ENCODE peak calls at places on chromosomes 6 and 20, in seven cellular contexts. One of them, this sample, is unnamed.

GRCh38 chr20:17227199-17227535 is 327 bp downstream of the PCSK2 start:
- DNase-seq in HCT116: no peak
- DNase-seq in SK-N-SH: peak
- DNase-seq in H1: peak
- DNase-seq in K562: no peak
- DNase-seq in GM12878: no peak
- DNase-seq in HepG2: no peak
- DNase-seq in this sample: no peak

GRCh38 chr6:111011360-111012142 is 29.7 kb downstream of the RPF2 start:
- DNase-seq in SK-N-SH: peak
- DNase-seq in GM12878: peak
- DNase-seq in H1: no peak
- DNase-seq in HCT116: peak
- DNase-seq in HepG2: peak
- DNase-seq in K562: peak
- DNase-seq in this sample: peak

GRCh38 chr6:103215835-103216234 is 1643.9 kb downstream of the HACE1 start:
- DNase-seq in GM12878: no peak
- DNase-seq in SK-N-SH: no peak
- DNase-seq in HepG2: no peak
- DNase-seq in K562: no peak
- DNase-seq in HCT116: no peak
- DNase-seq in H1: no peak
- DNase-seq in this sample: no peak

GRCh38 chr6:63663147-63663877 is 27.7 kb downstream of the PHF3 start:
- DNase-seq in HepG2: no peak
- DNase-seq in GM12878: no peak
- DNase-seq in H1: no peak
- DNase-seq in K562: no peak
- DNase-seq in HCT116: no peak
- DNase-seq in SK-N-SH: no peak
- DNase-seq in this sample: no peak

GRCh38 chr6:159540152-159540551 is 152.9 kb downstream of the SOD2 start:
- DNase-seq in H1: peak
- DNase-seq in HepG2: peak
- DNase-seq in HCT116: peak
- DNase-seq in GM12878: no peak
- DNase-seq in K562: peak
- DNase-seq in SK-N-SH: peak
- DNase-seq in this sample: no peak

GRCh38 chr6:170089937-170090335 is 200.9 kb downstream of the DLL1 start:
- DNase-seq in H1: no peak
- DNase-seq in HepG2: no peak
- DNase-seq in K562: no peak
- DNase-seq in SK-N-SH: no peak
- DNase-seq in GM12878: no peak
- DNase-seq in HCT116: no peak
- DNase-seq in this sample: no peak

GRCh38 chr6:26431258-26432162 is 8.8 kb upstream of the BTN3A3 start:
- DNase-seq in HCT116: no peak
- DNase-seq in HepG2: no peak
- DNase-seq in H1: no peak
- DNase-seq in K562: no peak
- DNase-seq in SK-N-SH: no peak
- DNase-seq in GM12878: no peak
- DNase-seq in this sample: no peak

GRCh38 chr6:118752803-118753202 is 101.4 kb upstream of the CEP85L start:
- DNase-seq in K562: no peak
- DNase-seq in HepG2: no peak
- DNase-seq in H1: no peak
- DNase-seq in GM12878: no peak
- DNase-seq in SK-N-SH: no peak
- DNase-seq in HCT116: no peak
- DNase-seq in this sample: no peak

GRCh38 chr6:129657433-129657832 is 52.5 kb downstream of the ARHGAP18 start:
- DNase-seq in SK-N-SH: no peak
- DNase-seq in GM12878: no peak
- DNase-seq in HepG2: no peak
- DNase-seq in H1: no peak
- DNase-seq in HCT116: no peak
- DNase-seq in K562: no peak
- DNase-seq in this sample: no peak

GRCh38 chr6:14798594-14798982 is 447.3 kb upstream of the JARID2 start:
- DNase-seq in K562: no peak
- DNase-seq in HCT116: no peak
- DNase-seq in HepG2: no peak
- DNase-seq in SK-N-SH: no peak
- DNase-seq in H1: no peak
- DNase-seq in GM12878: no peak
- DNase-seq in this sample: no peak

GRCh38 chr6:148317051-148317450 is 25.6 kb upstream of the SASH1 start:
- DNase-seq in H1: no peak
- DNase-seq in K562: no peak
- DNase-seq in SK-N-SH: no peak
- DNase-seq in HepG2: no peak
- DNase-seq in HCT116: no peak
- DNase-seq in GM12878: no peak
- DNase-seq in this sample: no peak

GRCh38 chr6:31203345-31203979 is 33.0 kb upstream of the POU5F1 start:
- DNase-seq in HepG2: peak
- DNase-seq in K562: no peak
- DNase-seq in HCT116: peak
- DNase-seq in SK-N-SH: no peak
- DNase-seq in H1: no peak
- DNase-seq in GM12878: peak
- DNase-seq in this sample: peak

GRCh38 chr20:10621159-10621558 is 52.6 kb downstream of the JAG1 start:
- DNase-seq in GM12878: no peak
- DNase-seq in HCT116: no peak
- DNase-seq in H1: no peak
- DNase-seq in SK-N-SH: no peak
- DNase-seq in HepG2: no peak
- DNase-seq in K562: no peak
- DNase-seq in this sample: no peak

GRCh38 chr6:13992417-13993055 is 67.8 kb downstream of the RNF182 start:
- DNase-seq in HCT116: peak
- DNase-seq in H1: no peak
- DNase-seq in SK-N-SH: no peak
- DNase-seq in HepG2: no peak
- DNase-seq in K562: peak
- DNase-seq in GM12878: no peak
- DNase-seq in this sample: no peak

GRCh38 chr6:5736016-5736738 is 270.5 kb downstream of the NRN1 start:
- DNase-seq in K562: no peak
- DNase-seq in GM12878: no peak
- DNase-seq in HepG2: no peak
- DNase-seq in H1: no peak
- DNase-seq in SK-N-SH: no peak
- DNase-seq in HCT116: no peak
- DNase-seq in this sample: no peak

GRCh38 chr6:39465539-39465938 is 143.0 kb upstream of the KCNK16 start:
- DNase-seq in HCT116: no peak
- DNase-seq in GM12878: no peak
- DNase-seq in SK-N-SH: no peak
- DNase-seq in HepG2: no peak
- DNase-seq in K562: no peak
- DNase-seq in H1: no peak
- DNase-seq in this sample: no peak

GRCh38 chr6:149840345-149841075 is 23.6 kb downstream of the LRP11 start:
- DNase-seq in K562: peak
- DNase-seq in GM12878: no peak
- DNase-seq in H1: peak
- DNase-seq in SK-N-SH: peak
- DNase-seq in HCT116: peak
- DNase-seq in HepG2: peak
- DNase-seq in this sample: peak

GRCh38 chr20:38874460-38875169 is 51.6 kb upstream of the FAM83D start:
- DNase-seq in HepG2: no peak
- DNase-seq in GM12878: no peak
- DNase-seq in HCT116: no peak
- DNase-seq in SK-N-SH: no peak
- DNase-seq in K562: no peak
- DNase-seq in H1: no peak
- DNase-seq in this sample: no peak

GRCh38 chr6:44493593-44493992 is 106.1 kb downstream of the CDC5L start:
- DNase-seq in SK-N-SH: no peak
- DNase-seq in GM12878: no peak
- DNase-seq in H1: no peak
- DNase-seq in HCT116: no peak
- DNase-seq in K562: no peak
- DNase-seq in HepG2: no peak
- DNase-seq in this sample: no peak

GRCh38 chr6:113859349-113860164 is 2.4 kb downstream of the MARCKS start:
- DNase-seq in HCT116: no peak
- DNase-seq in GM12878: no peak
- DNase-seq in HepG2: no peak
- DNase-seq in H1: no peak
- DNase-seq in SK-N-SH: peak
- DNase-seq in K562: no peak
- DNase-seq in this sample: peak

GRCh38 chr6:68134796-68135195 is 500.3 kb upstream of the ADGRB3 start:
- DNase-seq in SK-N-SH: no peak
- DNase-seq in HCT116: no peak
- DNase-seq in GM12878: no peak
- DNase-seq in K562: no peak
- DNase-seq in H1: no peak
- DNase-seq in HepG2: no peak
- DNase-seq in this sample: no peak

GRCh38 chr20:24362080-24362479 is 107.3 kb upstream of the SYNDIG1 start:
- DNase-seq in GM12878: no peak
- DNase-seq in SK-N-SH: no peak
- DNase-seq in H1: no peak
- DNase-seq in HCT116: no peak
- DNase-seq in HepG2: no peak
- DNase-seq in K562: no peak
- DNase-seq in this sample: no peak

GRCh38 chr6:38095054-38095453 is 275.5 kb downstream of the ZFAND3 start:
- DNase-seq in HepG2: peak
- DNase-seq in K562: no peak
- DNase-seq in HCT116: no peak
- DNase-seq in GM12878: no peak
- DNase-seq in H1: no peak
- DNase-seq in SK-N-SH: no peak
- DNase-seq in this sample: no peak

DNA sequence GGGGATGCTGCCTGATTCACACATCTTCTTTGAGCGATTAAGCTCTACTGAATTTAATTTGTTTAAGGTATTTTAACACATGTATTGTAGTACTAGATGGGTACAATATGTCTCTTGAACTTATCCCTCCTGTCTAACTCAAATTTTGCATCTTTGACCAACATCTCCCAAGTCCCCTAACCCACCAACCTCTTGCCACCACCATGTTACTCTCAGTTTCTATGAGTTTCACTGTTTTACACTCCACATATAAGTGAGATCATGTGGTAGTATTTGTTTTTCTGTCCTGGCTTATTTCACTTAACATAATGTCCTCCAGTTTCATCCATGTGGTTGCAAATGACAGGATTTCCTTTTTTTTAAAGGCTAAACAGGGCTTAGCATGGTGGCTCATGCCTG is 38.7 kb upstream of the ENPP4 start:
- DNase-seq in HepG2: no peak
- DNase-seq in K562: no peak
- DNase-seq in HCT116: no peak
- DNase-seq in H1: no peak
- DNase-seq in GM12878: no peak
- DNase-seq in SK-N-SH: no peak
- DNase-seq in this sample: no peak
- TF ChIP-seq JUND in HepG2: no peak
- TF ChIP-seq JUND in K562: no peak
- TF ChIP-seq JUND in HCT116: no peak
- TF ChIP-seq JUND in H1: no peak
- TF ChIP-seq JUND in GM12878: no peak
- TF ChIP-seq JUND in SK-N-SH: no peak
- TF ChIP-seq JUND in this sample: no peak

DNA sequence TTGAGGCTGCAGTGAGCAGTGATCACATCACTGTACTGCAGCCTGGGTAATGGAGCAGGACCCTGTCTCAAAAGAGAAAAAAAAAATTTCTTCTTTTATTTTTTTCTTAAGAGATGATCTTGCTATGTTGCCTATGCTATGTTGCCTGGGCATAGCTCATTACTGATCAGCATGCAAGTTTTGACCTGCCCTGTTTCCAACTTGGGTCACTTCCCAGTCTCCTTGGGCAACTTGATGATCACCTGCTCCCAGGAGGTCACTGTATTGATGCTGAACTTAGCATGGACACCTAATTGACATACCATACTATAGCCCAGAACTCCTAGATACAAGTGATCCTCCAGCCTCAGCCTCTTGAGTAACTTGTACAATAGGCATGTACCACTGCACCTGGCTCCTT is 30.7 kb upstream of the NANP start:
- DNase-seq in H1: no peak
- DNase-seq in HCT116: no peak
- DNase-seq in K562: no peak
- DNase-seq in GM12878: no peak
- DNase-seq in SK-N-SH: no peak
- DNase-seq in HepG2: no peak
- DNase-seq in this sample: no peak
- TF ChIP-seq JUND in H1: no peak
- TF ChIP-seq JUND in HCT116: no peak
- TF ChIP-seq JUND in K562: no peak
- TF ChIP-seq JUND in GM12878: no peak
- TF ChIP-seq JUND in SK-N-SH: no peak
- TF ChIP-seq JUND in HepG2: no peak
- TF ChIP-seq JUND in this sample: no peak

GRCh38 chr20:63151554-63152321 is 64.2 kb downstream of the YTHDF1 start:
- DNase-seq in GM12878: no peak
- DNase-seq in HepG2: no peak
- DNase-seq in SK-N-SH: no peak
- DNase-seq in K562: no peak
- DNase-seq in HCT116: no peak
- DNase-seq in H1: no peak
- DNase-seq in this sample: no peak
- TF ChIP-seq JUND in GM12878: no peak
- TF ChIP-seq JUND in HepG2: no peak
- TF ChIP-seq JUND in SK-N-SH: no peak
- TF ChIP-seq JUND in K562: no peak
- TF ChIP-seq JUND in HCT116: no peak
- TF ChIP-seq JUND in H1: no peak
- TF ChIP-seq JUND in this sample: no peak

DNA sequence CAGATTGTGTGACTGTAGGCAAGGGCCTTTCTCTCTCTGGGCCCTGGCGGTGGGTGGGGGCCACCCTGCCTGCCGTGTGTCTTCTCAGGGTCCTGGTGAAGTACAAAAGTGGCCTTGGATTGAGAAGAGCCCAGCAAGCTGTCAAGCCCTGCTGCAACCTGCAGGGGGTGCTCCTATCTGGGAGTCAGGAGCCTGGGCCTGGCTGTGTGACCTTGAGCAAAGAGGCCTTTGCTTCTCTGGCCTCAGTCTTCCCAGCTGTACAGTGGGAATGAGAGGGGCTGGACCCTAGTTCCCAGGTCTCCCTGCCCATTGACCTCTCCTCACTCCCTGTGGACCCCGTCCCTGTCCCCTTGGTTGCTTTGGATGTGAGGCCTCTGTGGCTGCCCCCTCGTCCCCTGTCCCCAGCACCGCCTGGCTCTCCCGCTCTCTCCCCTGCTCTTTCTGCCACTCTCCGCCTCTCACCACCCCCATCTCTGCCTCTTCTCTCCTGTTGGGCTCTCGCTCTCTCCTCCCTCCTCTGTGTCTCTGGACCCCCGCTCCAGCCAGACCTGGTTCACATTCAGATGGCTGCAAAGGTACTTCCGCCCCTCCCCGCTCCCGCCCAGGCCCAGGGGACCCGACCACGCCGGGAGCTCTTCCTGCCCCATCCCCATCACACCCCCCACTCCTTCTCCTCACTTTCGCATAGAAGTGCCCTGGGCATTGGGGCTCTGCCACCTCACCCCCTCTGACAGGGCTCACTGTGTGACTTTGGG is 46.7 kb downstream of the SRC start:
- DNase-seq in K562: peak
- DNase-seq in HepG2: peak
- DNase-seq in SK-N-SH: peak
- DNase-seq in GM12878: no peak
- DNase-seq in HCT116: no peak
- DNase-seq in H1: no peak
- DNase-seq in this sample: peak
- TF ChIP-seq JUND in K562: no peak
- TF ChIP-seq JUND in HepG2: no peak
- TF ChIP-seq JUND in SK-N-SH: no peak
- TF ChIP-seq JUND in GM12878: no peak
- TF ChIP-seq JUND in HCT116: no peak
- TF ChIP-seq JUND in H1: no peak
- TF ChIP-seq JUND in this sample: no peak

This sample was measured in T47D.